ENCODE peak calls at places on chromosomes 5 and 9, in eight cellular contexts. One of them, this sample, is unnamed.

GRCh38 chr9:87684627-87685204 is 41.2 kb upstream of the CTSL start:
- DNase-seq in spleen: no peak
- DNase-seq in OCI-LY7: no peak
- DNase-seq in AG04450: no peak
- DNase-seq in ovary: peak; percentile 70
- DNase-seq in body of pancreas: peak; percentile 69
- DNase-seq in cardiac muscle cell: peak; percentile 50
- DNase-seq in sigmoid colon: no peak
- DNase-seq in this sample: no peak

GRCh38 chr5:68436686-68437520 is 221.3 kb downstream of the PIK3R1 start:
- DNase-seq in spleen: no peak
- DNase-seq in OCI-LY7: no peak
- DNase-seq in AG04450: no peak
- DNase-seq in ovary: no peak
- DNase-seq in body of pancreas: no peak
- DNase-seq in cardiac muscle cell: peak; percentile 32
- DNase-seq in sigmoid colon: no peak
- DNase-seq in this sample: no peak

GRCh38 chr9:111481885-111482636 is 2.1 kb downstream of the ECPAS start:
- DNase-seq in spleen: no peak
- DNase-seq in OCI-LY7: peak; percentile 10
- DNase-seq in AG04450: no peak
- DNase-seq in ovary: no peak
- DNase-seq in body of pancreas: no peak
- DNase-seq in cardiac muscle cell: peak; percentile 63
- DNase-seq in sigmoid colon: no peak
- DNase-seq in this sample: no peak

GRCh38 chr9:29439961-29440360 is 1866.7 kb upstream of the C9orf72 start:
- DNase-seq in spleen: no peak
- DNase-seq in OCI-LY7: no peak
- DNase-seq in AG04450: no peak
- DNase-seq in ovary: no peak
- DNase-seq in body of pancreas: no peak
- DNase-seq in cardiac muscle cell: peak; percentile 1
- DNase-seq in sigmoid colon: no peak
- DNase-seq in this sample: no peak

GRCh38 chr9:72363908-72364678 is 915 bp downstream of the ZFAND5 start:
- DNase-seq in spleen: peak; percentile 95
- DNase-seq in OCI-LY7: peak; percentile 81
- DNase-seq in AG04450: no peak
- DNase-seq in ovary: peak; percentile 73
- DNase-seq in body of pancreas: peak; percentile 77
- DNase-seq in cardiac muscle cell: peak; percentile 68
- DNase-seq in sigmoid colon: peak; percentile 85
- DNase-seq in this sample: no peak

GRCh38 chr5:138065102-138065501 is 18.7 kb upstream of the WNT8A start:
- DNase-seq in spleen: no peak
- DNase-seq in OCI-LY7: no peak
- DNase-seq in AG04450: no peak
- DNase-seq in ovary: no peak
- DNase-seq in body of pancreas: no peak
- DNase-seq in cardiac muscle cell: peak; percentile 31
- DNase-seq in sigmoid colon: no peak
- DNase-seq in this sample: no peak

GRCh38 chr5:157603333-157604190 is 28.0 kb upstream of the ADAM19 start:
- DNase-seq in spleen: no peak
- DNase-seq in OCI-LY7: peak; percentile 37
- DNase-seq in AG04450: peak; percentile 48
- DNase-seq in ovary: no peak
- DNase-seq in body of pancreas: peak; percentile 23
- DNase-seq in cardiac muscle cell: peak; percentile 78
- DNase-seq in sigmoid colon: no peak
- DNase-seq in this sample: peak; percentile 26

GRCh38 chr9:121156263-121156731 is 45.4 kb downstream of the RAB14 start:
- DNase-seq in spleen: no peak
- DNase-seq in OCI-LY7: peak; percentile 78
- DNase-seq in AG04450: peak; percentile 72
- DNase-seq in ovary: no peak
- DNase-seq in body of pancreas: no peak
- DNase-seq in cardiac muscle cell: peak; percentile 82
- DNase-seq in sigmoid colon: no peak
- DNase-seq in this sample: no peak

GRCh38 chr5:116573617-116574431 is 799 bp downstream of the SEMA6A start:
- DNase-seq in spleen: peak; percentile 76
- DNase-seq in OCI-LY7: no peak
- DNase-seq in AG04450: no peak
- DNase-seq in ovary: peak; percentile 61
- DNase-seq in body of pancreas: peak; percentile 13
- DNase-seq in cardiac muscle cell: no peak
- DNase-seq in sigmoid colon: no peak
- DNase-seq in this sample: no peak

GRCh38 chr9:113461943-113462342 is 1.6 kb upstream of the RGS3 start:
- DNase-seq in spleen: no peak
- DNase-seq in OCI-LY7: no peak
- DNase-seq in AG04450: no peak
- DNase-seq in ovary: no peak
- DNase-seq in body of pancreas: no peak
- DNase-seq in cardiac muscle cell: no peak
- DNase-seq in sigmoid colon: peak; percentile 29
- DNase-seq in this sample: no peak

GRCh38 chr9:113462781-113463286 is 693 bp upstream of the RGS3 start:
- DNase-seq in spleen: no peak
- DNase-seq in OCI-LY7: no peak
- DNase-seq in AG04450: no peak
- DNase-seq in ovary: no peak
- DNase-seq in body of pancreas: no peak
- DNase-seq in cardiac muscle cell: no peak
- DNase-seq in sigmoid colon: peak; percentile 61
- DNase-seq in this sample: no peak

GRCh38 chr9:113463418-113464285 is at the start of gene RGS3:
- DNase-seq in spleen: no peak
- DNase-seq in OCI-LY7: no peak
- DNase-seq in AG04450: no peak
- DNase-seq in ovary: peak; percentile 35
- DNase-seq in body of pancreas: peak; percentile 84
- DNase-seq in cardiac muscle cell: no peak
- DNase-seq in sigmoid colon: peak; percentile 84
- DNase-seq in this sample: peak; percentile 80

GRCh38 chr9:113464672-113465271 is 1.2 kb downstream of the RGS3 start:
- DNase-seq in spleen: no peak
- DNase-seq in OCI-LY7: no peak
- DNase-seq in AG04450: no peak
- DNase-seq in ovary: no peak
- DNase-seq in body of pancreas: no peak
- DNase-seq in cardiac muscle cell: no peak
- DNase-seq in sigmoid colon: peak; percentile 24
- DNase-seq in this sample: no peak

GRCh38 chr9:113464286-113464660 is 746 bp downstream of the RGS3 start:
- DNase-seq in spleen: no peak
- DNase-seq in OCI-LY7: no peak
- DNase-seq in AG04450: no peak
- DNase-seq in ovary: no peak
- DNase-seq in body of pancreas: no peak
- DNase-seq in cardiac muscle cell: no peak
- DNase-seq in sigmoid colon: peak; percentile 13
- DNase-seq in this sample: no peak
- H3K4me3 ChIP-seq in spleen: no peak overlapping the region
- H3K4me3 ChIP-seq in OCI-LY7: no peak overlapping the region
- H3K4me3 ChIP-seq in AG04450: no peak overlapping the region
- H3K4me3 ChIP-seq in ovary: no peak overlapping the region
- H3K4me3 ChIP-seq in body of pancreas: no peak overlapping the region
- H3K4me3 ChIP-seq in cardiac muscle cell: peak overlapping the region; percentile 41
- H3K4me3 ChIP-seq in sigmoid colon: peak overlapping the region; percentile 59
- H3K4me3 ChIP-seq in this sample: peak overlapping the region; percentile 79

GRCh38 chr5:170223906-170224305 is 8.9 kb upstream of the C5orf58 start:
- DNase-seq in spleen: no peak
- DNase-seq in OCI-LY7: no peak
- DNase-seq in AG04450: no peak
- DNase-seq in ovary: no peak
- DNase-seq in body of pancreas: no peak
- DNase-seq in cardiac muscle cell: peak; percentile 38
- DNase-seq in sigmoid colon: no peak
- DNase-seq in this sample: no peak

GRCh38 chr5:170219615-170220014 is 13.2 kb upstream of the C5orf58 start:
- DNase-seq in spleen: no peak
- DNase-seq in OCI-LY7: no peak
- DNase-seq in AG04450: no peak
- DNase-seq in ovary: no peak
- DNase-seq in body of pancreas: no peak
- DNase-seq in cardiac muscle cell: peak; percentile 24
- DNase-seq in sigmoid colon: no peak
- DNase-seq in this sample: no peak

GRCh38 chr5:170223349-170223748 is 9.4 kb upstream of the C5orf58 start:
- DNase-seq in spleen: no peak
- DNase-seq in OCI-LY7: no peak
- DNase-seq in AG04450: no peak
- DNase-seq in ovary: no peak
- DNase-seq in body of pancreas: no peak
- DNase-seq in cardiac muscle cell: peak; percentile 61
- DNase-seq in sigmoid colon: no peak
- DNase-seq in this sample: no peak

GRCh38 chr5:170220196-170220595 is 12.6 kb upstream of the C5orf58 start:
- DNase-seq in spleen: no peak
- DNase-seq in OCI-LY7: no peak
- DNase-seq in AG04450: no peak
- DNase-seq in ovary: no peak
- DNase-seq in body of pancreas: no peak
- DNase-seq in cardiac muscle cell: no peak
- DNase-seq in sigmoid colon: no peak
- DNase-seq in this sample: no peak

DNA sequence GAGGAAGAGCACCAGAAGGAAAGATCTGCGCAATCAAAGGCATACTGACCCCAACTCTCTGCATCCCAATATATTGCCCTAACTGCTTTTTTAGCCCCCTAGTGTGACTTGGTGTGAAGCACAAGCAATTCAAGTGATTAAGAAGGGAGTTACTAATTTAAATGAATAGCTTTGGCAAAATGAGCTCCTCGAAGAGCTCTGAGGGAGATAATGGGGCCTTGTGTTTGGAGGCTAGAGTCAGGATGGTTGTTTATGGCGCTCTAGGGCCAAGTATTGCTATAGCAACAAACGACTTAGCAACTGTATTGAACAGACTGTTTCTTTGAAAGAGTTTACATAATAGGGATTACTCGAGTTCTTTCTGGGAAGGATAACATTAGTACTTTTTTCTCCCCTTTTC is 11.5 kb upstream of the C5orf58 start:
- DNase-seq in spleen: no peak
- DNase-seq in OCI-LY7: no peak
- DNase-seq in AG04450: no peak
- DNase-seq in ovary: no peak
- DNase-seq in body of pancreas: no peak
- DNase-seq in cardiac muscle cell: peak; percentile 46
- DNase-seq in sigmoid colon: no peak
- DNase-seq in this sample: no peak
- TF ChIP-seq CTCF in spleen: no peak
- TF ChIP-seq CTCF in OCI-LY7: peak; percentile 15
- TF ChIP-seq CTCF in AG04450: peak; percentile 6
- TF ChIP-seq CTCF in ovary: no peak
- TF ChIP-seq CTCF in body of pancreas: no peak
- TF ChIP-seq CTCF in cardiac muscle cell: peak; percentile 7
- TF ChIP-seq CTCF in sigmoid colon: no peak
- TF ChIP-seq CTCF in this sample: peak; percentile 11

GRCh38 chr5:115541586-115541985 is 3.0 kb downstream of the FEM1C start:
- DNase-seq in spleen: no peak
- DNase-seq in OCI-LY7: no peak
- DNase-seq in AG04450: no peak
- DNase-seq in ovary: no peak
- DNase-seq in body of pancreas: no peak
- DNase-seq in cardiac muscle cell: peak; percentile 23
- DNase-seq in sigmoid colon: no peak
- DNase-seq in this sample: no peak

GRCh38 chr5:115543365-115543700 is 1.2 kb downstream of the FEM1C start:
- DNase-seq in spleen: peak; percentile 74
- DNase-seq in OCI-LY7: no peak
- DNase-seq in AG04450: no peak
- DNase-seq in ovary: no peak
- DNase-seq in body of pancreas: peak; percentile 18
- DNase-seq in cardiac muscle cell: no peak
- DNase-seq in sigmoid colon: no peak
- DNase-seq in this sample: no peak

GRCh38 chr5:115543931-115544370 is 624 bp downstream of the FEM1C start:
- DNase-seq in spleen: no peak
- DNase-seq in OCI-LY7: peak; percentile 67
- DNase-seq in AG04450: no peak
- DNase-seq in ovary: peak; percentile 64
- DNase-seq in body of pancreas: peak; percentile 66
- DNase-seq in cardiac muscle cell: peak; percentile 67
- DNase-seq in sigmoid colon: peak; percentile 71
- DNase-seq in this sample: no peak

GRCh38 chr5:115542651-115543364 is 1.8 kb downstream of the FEM1C start:
- DNase-seq in spleen: no peak
- DNase-seq in OCI-LY7: peak; percentile 13
- DNase-seq in AG04450: no peak
- DNase-seq in ovary: peak; percentile 22
- DNase-seq in body of pancreas: no peak
- DNase-seq in cardiac muscle cell: no peak
- DNase-seq in sigmoid colon: no peak
- DNase-seq in this sample: no peak

GRCh38 chr5:115542076-115542475 is 2.5 kb downstream of the FEM1C start:
- DNase-seq in spleen: no peak
- DNase-seq in OCI-LY7: no peak
- DNase-seq in AG04450: no peak
- DNase-seq in ovary: no peak
- DNase-seq in body of pancreas: no peak
- DNase-seq in cardiac muscle cell: peak; percentile 27
- DNase-seq in sigmoid colon: no peak
- DNase-seq in this sample: no peak
- H3K4me3 ChIP-seq in spleen: peak overlapping the region; percentile 75
- H3K4me3 ChIP-seq in OCI-LY7: peak overlapping the region; percentile 92
- H3K4me3 ChIP-seq in AG04450: peak overlapping the region; percentile 83
- H3K4me3 ChIP-seq in ovary: peak overlapping the region; percentile 90
- H3K4me3 ChIP-seq in body of pancreas: peak overlapping the region; percentile 53
- H3K4me3 ChIP-seq in cardiac muscle cell: peak overlapping the region; percentile 90
- H3K4me3 ChIP-seq in sigmoid colon: peak overlapping the region; percentile 98
- H3K4me3 ChIP-seq in this sample: peak overlapping the region; percentile 83

DNA sequence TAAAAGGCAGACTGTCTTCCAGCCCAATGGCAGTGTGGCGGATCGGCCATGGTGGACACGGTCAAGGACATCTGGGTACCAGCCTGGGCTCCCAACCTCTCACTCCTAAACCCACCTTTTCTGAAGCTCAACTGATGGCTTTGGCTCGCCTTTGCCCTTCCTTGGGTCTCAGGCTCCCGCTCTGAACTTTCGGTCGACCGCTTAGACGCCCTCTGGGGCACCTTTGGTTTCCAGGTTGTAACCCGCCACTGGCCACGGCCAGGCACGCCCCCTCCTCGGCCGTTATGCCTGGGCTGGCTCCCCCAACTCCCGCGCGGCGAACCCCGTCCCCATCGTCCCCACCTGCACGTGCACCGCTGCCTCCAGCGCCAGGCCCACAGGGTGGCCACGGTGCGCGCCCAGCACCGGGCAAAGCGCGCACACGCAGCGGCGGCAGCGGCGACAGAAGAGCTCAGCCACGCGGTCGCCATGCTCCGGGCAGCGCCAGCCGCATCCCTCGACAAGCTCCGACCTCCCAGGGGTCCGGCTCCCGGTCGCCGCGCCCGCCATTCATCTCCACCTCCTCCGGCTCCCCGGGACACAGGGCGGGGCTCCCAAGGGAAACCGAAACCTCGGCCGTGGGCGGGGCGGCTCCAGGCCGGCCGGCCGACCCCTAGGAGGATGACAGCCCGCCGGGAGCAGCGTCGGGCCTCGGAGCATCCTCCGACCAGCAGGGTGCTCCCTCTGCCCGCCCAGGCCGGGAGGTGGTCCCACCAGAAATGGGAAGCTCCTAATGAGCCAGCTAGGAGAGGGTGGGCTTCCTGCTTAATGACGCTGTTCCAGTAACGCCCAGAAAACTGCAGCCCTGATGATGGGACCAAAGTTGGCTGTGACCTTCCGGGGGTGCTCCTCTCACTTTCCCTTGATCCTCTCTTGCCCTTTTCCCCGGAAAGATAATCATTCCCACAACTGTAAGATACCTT is at the start of gene TRIM14:
- DNase-seq in spleen: peak; percentile 94
- DNase-seq in OCI-LY7: peak; percentile 59
- DNase-seq in AG04450: peak; percentile 3
- DNase-seq in ovary: peak; percentile 51
- DNase-seq in body of pancreas: peak; percentile 50
- DNase-seq in cardiac muscle cell: peak; percentile 72
- DNase-seq in sigmoid colon: peak; percentile 71
- DNase-seq in this sample: no peak
- TF ChIP-seq CTCF in spleen: peak; percentile 39
- TF ChIP-seq CTCF in OCI-LY7: peak; percentile 34
- TF ChIP-seq CTCF in AG04450: peak; percentile 40
- TF ChIP-seq CTCF in ovary: no peak
- TF ChIP-seq CTCF in body of pancreas: no peak
- TF ChIP-seq CTCF in cardiac muscle cell: peak; percentile 36
- TF ChIP-seq CTCF in sigmoid colon: no peak
- TF ChIP-seq CTCF in this sample: no peak

This sample was measured in epithelial cell of proximal tubule.